ENCODE peak calls at places on chromosomes 11 and 22, in ten cellular contexts. B is naive thymus-derived CD8-positive, alpha-beta T cell; Z is stimulated activated naive CD8-positive, alpha-beta T cell treated with anti-CD3 and anti-CD28 coated beads, Interleukin-15, amount 100 ng/mL, for 72 hours; H is activated CD8-positive, alpha-beta memory T cell treated with anti-CD3 and anti-CD28 coated beads, Interleukin-2, amount 10 ng/mL, durations not matched to agents 7 days and 5 days; O is body of pancreas; S is activated CD8-positive, alpha-beta T cell treated with anti-CD3 and anti-CD28 coated beads, Interleukin-2, amount 10 ng/mL, durations not matched to agents 7 days and 5 days; X is lower lobe of right lung; P is Right ventricle myocardium superior; G is heart right ventricle; R is T-cell. W is an unnamed sample.

GRCh38 chr11:8638300-8638699 is 44.2 kb downstream of the TRIM66 start:
- ATAC-seq in P (no peak), G (no peak), Z (no peak), X (no peak), R (no peak), H (no peak), B (no peak), S (no peak), O (no peak), W (no peak)

GRCh38 chr11:100777736-100778135 is 90.6 kb downstream of the ARHGAP42 start:
- ATAC-seq in G (no peak), H (no peak), B (no peak), O (no peak), S (no peak), X (no peak), P (no peak), R (no peak), Z (no peak), W (no peak)

GRCh38 chr22:47795477-47796127 is 1033.2 kb downstream of the TBC1D22A start:
- ATAC-seq in G (no peak), O (no peak), R (no peak), S (no peak), H (no peak), P (no peak), B (no peak), Z (no peak), X (no peak), W (no peak)

GRCh38 chr11:7495997-7496545 is 10.8 kb downstream of the OLFML1 start:
- ATAC-seq in B (peak; percentile 65), Z (peak; percentile 83), R (no peak), H (no peak), P (peak; percentile 70), O (no peak), X (peak; percentile 44), S (no peak), G (no peak), W (peak; percentile 72)

GRCh38 chr11:75773595-75774353 is 5.2 kb downstream of the DGAT2 start:
- ATAC-seq in Z (peak; percentile 84), P (no peak), X (no peak), S (no peak), G (no peak), O (no peak), R (no peak), B (no peak), H (peak; percentile 71), W (no peak)

GRCh38 chr11:128135451-128135850 is 451.9 kb downstream of the ETS1 start:
- ATAC-seq in H (no peak), X (no peak), G (no peak), P (no peak), O (peak; percentile 88), Z (no peak), S (no peak), R (no peak), B (no peak), W (no peak)

GRCh38 chr11:3994030-3994640 is 100.5 kb upstream of the RRM1 start:
- ATAC-seq in Z (no peak), B (no peak), R (no peak), O (no peak), G (no peak), X (no peak), H (no peak), P (no peak), S (no peak), W (no peak)

GRCh38 chr11:80900265-80900664 is 1459.4 kb upstream of the TENM4 start:
- ATAC-seq in H (no peak), Z (no peak), R (no peak), S (no peak), B (no peak), P (no peak), X (no peak), G (no peak), O (no peak), W (no peak)

GRCh38 chr11:39374963-39375698 is 2084.3 kb downstream of the LRRC4C start:
- ATAC-seq in P (no peak), G (no peak), X (no peak), S (no peak), O (no peak), B (no peak), Z (no peak), H (no peak), R (no peak), W (no peak)

GRCh38 chr22:19429950-19430889 is 1.3 kb downstream of the HIRA start:
- ATAC-seq in G (no peak), S (no peak), O (no peak), Z (peak; percentile 4), H (peak; percentile 20), X (no peak), R (no peak), P (no peak), B (no peak), W (no peak)

GRCh38 chr22:27540247-27540646 is 261.3 kb downstream of the MN1 start:
- ATAC-seq in R (no peak), B (no peak), G (no peak), H (no peak), O (no peak), P (no peak), S (no peak), Z (no peak), X (no peak), W (no peak)

GRCh38 chr22:36081023-36081431 is 52.4 kb upstream of the RBFOX2 start:
- ATAC-seq in H (no peak), Z (no peak), S (no peak), P (no peak), R (no peak), O (peak; percentile 56), X (no peak), B (no peak), G (no peak), W (peak; percentile 78)

GRCh38 chr11:2122222-2122906 is 16.8 kb downstream of the IGF2 start:
- ATAC-seq in H (no peak), P (no peak), B (no peak), Z (peak; percentile 40), G (no peak), X (no peak), R (no peak), O (no peak), S (no peak), W (no peak)

GRCh38 chr11:123478352-123478986 is 48.4 kb downstream of the GRAMD1B start:
- ATAC-seq in S (peak; percentile 47), R (peak; percentile 40), Z (no peak), H (peak; percentile 45), X (peak; percentile 85), G (peak; percentile 76), P (peak; percentile 74), O (peak; percentile 68), B (peak; percentile 33), W (peak; percentile 63)